ENCODE peak calls at places on chromosomes 16 and 17, in five cellular contexts. Q, W, K, C and T are unnamed samples.

GRCh38 chr16:66406534-66407368 is 20.3 kb upstream of the BEAN1 start:
- DNase-seq in Q (peak; percentile 83), W (peak; percentile 51), K (peak; percentile 80), C (peak; percentile 73), T (peak; percentile 74)

GRCh38 chr17:46732754-46733398 is 85.6 kb downstream of the WNT3 start:
- DNase-seq in Q (no peak), W (no peak), K (no peak), C (no peak), T (no peak)

GRCh38 chr16:67111951-67112444 is 2.3 kb downstream of the PHAF1 start:
- DNase-seq in Q (no peak), W (no peak), K (no peak), C (no peak), T (no peak)

GRCh38 chr16:87953308-87954208 is 2.3 kb downstream of the BANP start:
- DNase-seq in Q (no peak), W (no peak), K (no peak), C (no peak), T (no peak)

GRCh38 chr16:70659953-70660671 is 13.8 kb downstream of the IL34 start:
- DNase-seq in Q (no peak), W (no peak), K (no peak), C (no peak), T (no peak)

GRCh38 chr16:61934591-61934990 is 101.6 kb downstream of the CDH8 start:
- DNase-seq in Q (no peak), W (no peak), K (no peak), C (no peak), T (no peak)

GRCh38 chr17:17740627-17741237 is 59.5 kb downstream of the RAI1 start:
- DNase-seq in Q (no peak), W (no peak), K (no peak), C (no peak), T (no peak)

GRCh38 chr16:58196898-58197313 is 1.0 kb downstream of the CSNK2A2 start:
- DNase-seq in Q (no peak), W (no peak), K (no peak), C (peak; percentile 22), T (no peak)

GRCh38 chr17:39920218-39921210 is 2.1 kb upstream of the GSDMB start:
- DNase-seq in Q (peak; percentile 46), W (no peak), K (no peak), C (no peak), T (peak; percentile 54)

GRCh38 chr16:30570621-30571443 is 682 bp downstream of the ZNF688 start:
- DNase-seq in Q (no peak), W (no peak), K (peak; percentile 22), C (peak; percentile 65), T (no peak)

GRCh38 chr17:60741031-60741430 is 63.4 kb downstream of the BCAS3 start:
- DNase-seq in Q (no peak), W (no peak), K (no peak), C (no peak), T (no peak)

GRCh38 chr17:732788-733720 is 658 bp downstream of the TLCD3A start:
- DNase-seq in Q (no peak), W (no peak), K (peak; percentile 48), C (peak; percentile 56), T (peak; percentile 42)

GRCh38 chr16:20671903-20672302 is 25.6 kb downstream of the ACSM1 start:
- DNase-seq in Q (no peak), W (no peak), K (no peak), C (no peak), T (no peak)